ENCODE peak calls at places on chromosomes 6 and 20, in eight cellular contexts. One of them, this sample, is unnamed.

GRCh38 chr6:129312865-129313264 is 397.1 kb downstream of the ARHGAP18 start:
- DNase-seq in mucosa of gallbladder: no peak
- DNase-seq in cardiac muscle cell: no peak
- DNase-seq in NAMALWA: no peak
- DNase-seq in fibroblast of lung: peak; percentile 58
- DNase-seq in neuronal stem cell: no peak
- DNase-seq in stimulated activated CD4-positive, alpha-beta T cell treated with anti-CD3 and anti-CD28 coated beads, Interleukin-12 subunit alpha, Interleukin-12 subunit beta, amount 100 ng/mL, for 48 hours: no peak
- DNase-seq in MV-4-11: no peak
- DNase-seq in this sample: no peak

GRCh38 chr6:31821301-31822037 is 6.1 kb upstream of the HSPA1B start:
- DNase-seq in mucosa of gallbladder: peak; percentile 63
- DNase-seq in MV-4-11: no peak
- DNase-seq in stimulated activated CD4-positive, alpha-beta T cell treated with anti-CD3 and anti-CD28 coated beads, Interleukin-12 subunit alpha, Interleukin-12 subunit beta, amount 100 ng/mL, for 48 hours: peak; percentile 70
- DNase-seq in neuronal stem cell: peak; percentile 45
- DNase-seq in fibroblast of lung: peak; percentile 39
- DNase-seq in NAMALWA: no peak
- DNase-seq in cardiac muscle cell: peak; percentile 68
- DNase-seq in this sample: peak; percentile 96

GRCh38 chr20:45771182-45771759 is 20.4 kb downstream of the WFDC3 start:
- DNase-seq in NAMALWA: peak; percentile 89
- DNase-seq in MV-4-11: peak; percentile 78
- DNase-seq in mucosa of gallbladder: peak; percentile 85
- DNase-seq in fibroblast of lung: peak; percentile 84
- DNase-seq in neuronal stem cell: peak; percentile 90
- DNase-seq in cardiac muscle cell: peak; percentile 91
- DNase-seq in stimulated activated CD4-positive, alpha-beta T cell treated with anti-CD3 and anti-CD28 coated beads, Interleukin-12 subunit alpha, Interleukin-12 subunit beta, amount 100 ng/mL, for 48 hours: peak; percentile 64
- DNase-seq in this sample: peak; percentile 87

GRCh38 chr20:47466704-47467459 is 34.8 kb upstream of the NCOA3 start:
- DNase-seq in MV-4-11: no peak
- DNase-seq in neuronal stem cell: no peak
- DNase-seq in stimulated activated CD4-positive, alpha-beta T cell treated with anti-CD3 and anti-CD28 coated beads, Interleukin-12 subunit alpha, Interleukin-12 subunit beta, amount 100 ng/mL, for 48 hours: no peak
- DNase-seq in fibroblast of lung: no peak
- DNase-seq in cardiac muscle cell: no peak
- DNase-seq in NAMALWA: peak; percentile 73
- DNase-seq in mucosa of gallbladder: no peak
- DNase-seq in this sample: no peak

GRCh38 chr6:31131595-31131994 is 7.3 kb downstream of the PSORS1C2 start:
- DNase-seq in NAMALWA: no peak
- DNase-seq in stimulated activated CD4-positive, alpha-beta T cell treated with anti-CD3 and anti-CD28 coated beads, Interleukin-12 subunit alpha, Interleukin-12 subunit beta, amount 100 ng/mL, for 48 hours: no peak
- DNase-seq in mucosa of gallbladder: no peak
- DNase-seq in neuronal stem cell: no peak
- DNase-seq in cardiac muscle cell: no peak
- DNase-seq in MV-4-11: no peak
- DNase-seq in fibroblast of lung: no peak
- DNase-seq in this sample: no peak

GRCh38 chr6:160068346-160068745 is 53.3 kb upstream of the SLC22A1 start:
- DNase-seq in NAMALWA: no peak
- DNase-seq in neuronal stem cell: no peak
- DNase-seq in stimulated activated CD4-positive, alpha-beta T cell treated with anti-CD3 and anti-CD28 coated beads, Interleukin-12 subunit alpha, Interleukin-12 subunit beta, amount 100 ng/mL, for 48 hours: no peak
- DNase-seq in cardiac muscle cell: no peak
- DNase-seq in fibroblast of lung: no peak
- DNase-seq in MV-4-11: no peak
- DNase-seq in mucosa of gallbladder: no peak
- DNase-seq in this sample: no peak

GRCh38 chr20:6231551-6231950 is 108.7 kb upstream of the FERMT1 start:
- DNase-seq in neuronal stem cell: no peak
- DNase-seq in stimulated activated CD4-positive, alpha-beta T cell treated with anti-CD3 and anti-CD28 coated beads, Interleukin-12 subunit alpha, Interleukin-12 subunit beta, amount 100 ng/mL, for 48 hours: no peak
- DNase-seq in mucosa of gallbladder: no peak
- DNase-seq in MV-4-11: peak; percentile 58
- DNase-seq in fibroblast of lung: peak; percentile 15
- DNase-seq in cardiac muscle cell: no peak
- DNase-seq in NAMALWA: no peak
- DNase-seq in this sample: no peak

GRCh38 chr6:166946125-166946524 is 10.2 kb downstream of the RNASET2 start:
- DNase-seq in fibroblast of lung: no peak
- DNase-seq in mucosa of gallbladder: no peak
- DNase-seq in cardiac muscle cell: no peak
- DNase-seq in MV-4-11: no peak
- DNase-seq in stimulated activated CD4-positive, alpha-beta T cell treated with anti-CD3 and anti-CD28 coated beads, Interleukin-12 subunit alpha, Interleukin-12 subunit beta, amount 100 ng/mL, for 48 hours: no peak
- DNase-seq in NAMALWA: no peak
- DNase-seq in neuronal stem cell: no peak
- DNase-seq in this sample: no peak

GRCh38 chr20:33132858-33133615 is 34.9 kb upstream of the BPIFA2 start:
- DNase-seq in NAMALWA: no peak
- DNase-seq in stimulated activated CD4-positive, alpha-beta T cell treated with anti-CD3 and anti-CD28 coated beads, Interleukin-12 subunit alpha, Interleukin-12 subunit beta, amount 100 ng/mL, for 48 hours: no peak
- DNase-seq in cardiac muscle cell: no peak
- DNase-seq in fibroblast of lung: no peak
- DNase-seq in neuronal stem cell: peak; percentile 15
- DNase-seq in MV-4-11: no peak
- DNase-seq in mucosa of gallbladder: no peak
- DNase-seq in this sample: no peak

This sample was measured in left colon.